ENCODE peak calls at places on chromosomes 5 and 9, in six cellular contexts. One of them, this sample, is unnamed.

GRCh38 chr5:56757077-56757476 is 58.3 kb upstream of the MAP3K1 start:
- DNase-seq in bronchial epithelial cell: peak; percentile 47
- DNase-seq in NCI-H526: no peak
- DNase-seq in glomerular endothelial cell: no peak
- DNase-seq in Daoy: no peak
- DNase-seq in activated CD4-positive, alpha-beta T cell treated with anti-CD3 and anti-CD28 coated beads for 24 hours: no peak
- DNase-seq in this sample: no peak

GRCh38 chr5:143142596-143143435 is 260.7 kb downstream of the NR3C1 start:
- DNase-seq in bronchial epithelial cell: peak; percentile 93
- DNase-seq in NCI-H526: no peak
- DNase-seq in glomerular endothelial cell: no peak
- DNase-seq in Daoy: peak; percentile 86
- DNase-seq in activated CD4-positive, alpha-beta T cell treated with anti-CD3 and anti-CD28 coated beads for 24 hours: no peak
- DNase-seq in this sample: peak; percentile 22

GRCh38 chr5:13831236-13831810 is 113.2 kb downstream of the DNAH5 start:
- DNase-seq in bronchial epithelial cell: peak; percentile 62
- DNase-seq in NCI-H526: no peak
- DNase-seq in glomerular endothelial cell: no peak
- DNase-seq in Daoy: peak; percentile 34
- DNase-seq in activated CD4-positive, alpha-beta T cell treated with anti-CD3 and anti-CD28 coated beads for 24 hours: no peak
- DNase-seq in this sample: no peak

GRCh38 chr5:179731791-179732411 is 721 bp upstream of the MAML1 start:
- DNase-seq in bronchial epithelial cell: peak; percentile 95
- DNase-seq in NCI-H526: no peak
- DNase-seq in glomerular endothelial cell: peak; percentile 44
- DNase-seq in Daoy: peak; percentile 62
- DNase-seq in activated CD4-positive, alpha-beta T cell treated with anti-CD3 and anti-CD28 coated beads for 24 hours: no peak
- DNase-seq in this sample: no peak

GRCh38 chr5:44875661-44876250 is 67.0 kb downstream of the MRPS30 start:
- DNase-seq in bronchial epithelial cell: peak; percentile 97
- DNase-seq in NCI-H526: no peak
- DNase-seq in glomerular endothelial cell: peak; percentile 78
- DNase-seq in Daoy: peak; percentile 7
- DNase-seq in activated CD4-positive, alpha-beta T cell treated with anti-CD3 and anti-CD28 coated beads for 24 hours: peak; percentile 20
- DNase-seq in this sample: no peak

GRCh38 chr5:61333351-61334223 is 1.5 kb downstream of the ZSWIM6 start:
- DNase-seq in bronchial epithelial cell: no peak
- DNase-seq in NCI-H526: no peak
- DNase-seq in glomerular endothelial cell: no peak
- DNase-seq in Daoy: peak; percentile 45
- DNase-seq in activated CD4-positive, alpha-beta T cell treated with anti-CD3 and anti-CD28 coated beads for 24 hours: no peak
- DNase-seq in this sample: no peak

GRCh38 chr9:1042466-1042865 is 7.7 kb upstream of the DMRT2 start:
- DNase-seq in bronchial epithelial cell: no peak
- DNase-seq in NCI-H526: no peak
- DNase-seq in glomerular endothelial cell: no peak
- DNase-seq in Daoy: peak; percentile 89
- DNase-seq in activated CD4-positive, alpha-beta T cell treated with anti-CD3 and anti-CD28 coated beads for 24 hours: no peak
- DNase-seq in this sample: peak; percentile 28

GRCh38 chr9:122396622-122397148 is 25.9 kb downstream of the PTGS1 start:
- DNase-seq in bronchial epithelial cell: peak; percentile 50
- DNase-seq in NCI-H526: no peak
- DNase-seq in glomerular endothelial cell: no peak
- DNase-seq in Daoy: no peak
- DNase-seq in activated CD4-positive, alpha-beta T cell treated with anti-CD3 and anti-CD28 coated beads for 24 hours: no peak
- DNase-seq in this sample: no peak

GRCh38 chr5:172556971-172557461 is 84.0 kb upstream of the NEURL1B start:
- DNase-seq in bronchial epithelial cell: no peak
- DNase-seq in NCI-H526: no peak
- DNase-seq in glomerular endothelial cell: no peak
- DNase-seq in Daoy: no peak
- DNase-seq in activated CD4-positive, alpha-beta T cell treated with anti-CD3 and anti-CD28 coated beads for 24 hours: no peak
- DNase-seq in this sample: no peak

GRCh38 chr9:136007906-136008692 is 46.9 kb upstream of the UBAC1 start:
- DNase-seq in bronchial epithelial cell: peak; percentile 59
- DNase-seq in NCI-H526: no peak
- DNase-seq in glomerular endothelial cell: no peak
- DNase-seq in Daoy: peak; percentile 71
- DNase-seq in activated CD4-positive, alpha-beta T cell treated with anti-CD3 and anti-CD28 coated beads for 24 hours: no peak
- DNase-seq in this sample: no peak

GRCh38 chr9:4932681-4933080 is 52.4 kb upstream of the JAK2 start:
- DNase-seq in bronchial epithelial cell: peak; percentile 71
- DNase-seq in NCI-H526: no peak
- DNase-seq in glomerular endothelial cell: no peak
- DNase-seq in Daoy: no peak
- DNase-seq in activated CD4-positive, alpha-beta T cell treated with anti-CD3 and anti-CD28 coated beads for 24 hours: no peak
- DNase-seq in this sample: no peak

GRCh38 chr9:37094751-37095150 is 25.6 kb upstream of the ZCCHC7 start:
- DNase-seq in bronchial epithelial cell: no peak
- DNase-seq in NCI-H526: no peak
- DNase-seq in glomerular endothelial cell: no peak
- DNase-seq in Daoy: no peak
- DNase-seq in activated CD4-positive, alpha-beta T cell treated with anti-CD3 and anti-CD28 coated beads for 24 hours: no peak
- DNase-seq in this sample: no peak

GRCh38 chr9:78296208-78296892 is 575 bp upstream of the PSAT1 start:
- DNase-seq in bronchial epithelial cell: peak; percentile 40
- DNase-seq in NCI-H526: no peak
- DNase-seq in glomerular endothelial cell: no peak
- DNase-seq in Daoy: peak; percentile 62
- DNase-seq in activated CD4-positive, alpha-beta T cell treated with anti-CD3 and anti-CD28 coated beads for 24 hours: no peak
- DNase-seq in this sample: peak; percentile 47

GRCh38 chr5:53568868-53569267 is 8.4 kb downstream of the NDUFS4 start:
- DNase-seq in bronchial epithelial cell: no peak
- DNase-seq in NCI-H526: no peak
- DNase-seq in glomerular endothelial cell: no peak
- DNase-seq in Daoy: no peak
- DNase-seq in activated CD4-positive, alpha-beta T cell treated with anti-CD3 and anti-CD28 coated beads for 24 hours: no peak
- DNase-seq in this sample: no peak

GRCh38 chr5:150513375-150514309 is 5.7 kb downstream of the NDST1 start:
- DNase-seq in bronchial epithelial cell: no peak
- DNase-seq in NCI-H526: no peak
- DNase-seq in glomerular endothelial cell: no peak
- DNase-seq in Daoy: no peak
- DNase-seq in activated CD4-positive, alpha-beta T cell treated with anti-CD3 and anti-CD28 coated beads for 24 hours: no peak
- DNase-seq in this sample: no peak

GRCh38 chr5:168681556-168682183 is 102.5 kb upstream of the PANK3 start:
- DNase-seq in bronchial epithelial cell: peak; percentile 56
- DNase-seq in NCI-H526: no peak
- DNase-seq in glomerular endothelial cell: no peak
- DNase-seq in Daoy: peak; percentile 63
- DNase-seq in activated CD4-positive, alpha-beta T cell treated with anti-CD3 and anti-CD28 coated beads for 24 hours: no peak
- DNase-seq in this sample: no peak

GRCh38 chr5:138967806-138968448 is 92.8 kb upstream of the LRRTM2 start:
- DNase-seq in bronchial epithelial cell: no peak
- DNase-seq in NCI-H526: no peak
- DNase-seq in glomerular endothelial cell: no peak
- DNase-seq in Daoy: no peak
- DNase-seq in activated CD4-positive, alpha-beta T cell treated with anti-CD3 and anti-CD28 coated beads for 24 hours: no peak
- DNase-seq in this sample: no peak

GRCh38 chr9:132990781-132991180 is 12.3 kb downstream of the GFI1B start:
- DNase-seq in bronchial epithelial cell: no peak
- DNase-seq in NCI-H526: no peak
- DNase-seq in glomerular endothelial cell: no peak
- DNase-seq in Daoy: no peak
- DNase-seq in activated CD4-positive, alpha-beta T cell treated with anti-CD3 and anti-CD28 coated beads for 24 hours: no peak
- DNase-seq in this sample: no peak

GRCh38 chr5:8613078-8613685 is 744.2 kb downstream of the MTRR start:
- DNase-seq in bronchial epithelial cell: no peak
- DNase-seq in NCI-H526: no peak
- DNase-seq in glomerular endothelial cell: no peak
- DNase-seq in Daoy: no peak
- DNase-seq in activated CD4-positive, alpha-beta T cell treated with anti-CD3 and anti-CD28 coated beads for 24 hours: no peak
- DNase-seq in this sample: no peak

GRCh38 chr5:179409806-179410205 is 64.5 kb upstream of the ADAMTS2 start:
- DNase-seq in bronchial epithelial cell: no peak
- DNase-seq in NCI-H526: no peak
- DNase-seq in glomerular endothelial cell: no peak
- DNase-seq in Daoy: peak; percentile 58
- DNase-seq in activated CD4-positive, alpha-beta T cell treated with anti-CD3 and anti-CD28 coated beads for 24 hours: no peak
- DNase-seq in this sample: no peak

GRCh38 chr5:168706655-168707069 is 127.5 kb upstream of the PANK3 start:
- DNase-seq in bronchial epithelial cell: peak; percentile 53
- DNase-seq in NCI-H526: peak; percentile 13
- DNase-seq in glomerular endothelial cell: no peak
- DNase-seq in Daoy: peak; percentile 52
- DNase-seq in activated CD4-positive, alpha-beta T cell treated with anti-CD3 and anti-CD28 coated beads for 24 hours: no peak
- DNase-seq in this sample: peak; percentile 9

GRCh38 chr5:172647341-172648007 is 6.4 kb downstream of the NEURL1B start:
- DNase-seq in bronchial epithelial cell: peak; percentile 65
- DNase-seq in NCI-H526: no peak
- DNase-seq in glomerular endothelial cell: no peak
- DNase-seq in Daoy: no peak
- DNase-seq in activated CD4-positive, alpha-beta T cell treated with anti-CD3 and anti-CD28 coated beads for 24 hours: no peak
- DNase-seq in this sample: no peak

GRCh38 chr9:98867434-98868168 is 60.1 kb downstream of the GALNT12 start:
- DNase-seq in bronchial epithelial cell: no peak
- DNase-seq in NCI-H526: no peak
- DNase-seq in glomerular endothelial cell: no peak
- DNase-seq in Daoy: peak; percentile 73
- DNase-seq in activated CD4-positive, alpha-beta T cell treated with anti-CD3 and anti-CD28 coated beads for 24 hours: no peak
- DNase-seq in this sample: no peak

GRCh38 chr9:79633558-79633957 is 61.8 kb downstream of the TLE4 start:
- DNase-seq in bronchial epithelial cell: no peak
- DNase-seq in NCI-H526: no peak
- DNase-seq in glomerular endothelial cell: no peak
- DNase-seq in Daoy: no peak
- DNase-seq in activated CD4-positive, alpha-beta T cell treated with anti-CD3 and anti-CD28 coated beads for 24 hours: no peak
- DNase-seq in this sample: no peak

GRCh38 chr9:101397746-101398334 is 578 bp downstream of the MRPL50 start:
- DNase-seq in bronchial epithelial cell: no peak
- DNase-seq in NCI-H526: no peak
- DNase-seq in glomerular endothelial cell: no peak
- DNase-seq in Daoy: peak; percentile 10
- DNase-seq in activated CD4-positive, alpha-beta T cell treated with anti-CD3 and anti-CD28 coated beads for 24 hours: no peak
- DNase-seq in this sample: no peak

GRCh38 chr9:2824564-2824963 is 19.3 kb downstream of the PUM3 start:
- DNase-seq in bronchial epithelial cell: no peak
- DNase-seq in NCI-H526: no peak
- DNase-seq in glomerular endothelial cell: no peak
- DNase-seq in Daoy: peak; percentile 19
- DNase-seq in activated CD4-positive, alpha-beta T cell treated with anti-CD3 and anti-CD28 coated beads for 24 hours: no peak
- DNase-seq in this sample: no peak

GRCh38 chr5:136155078-136155477 is 22.4 kb downstream of the SMAD5 start:
- DNase-seq in bronchial epithelial cell: no peak
- DNase-seq in NCI-H526: no peak
- DNase-seq in glomerular endothelial cell: no peak
- DNase-seq in Daoy: no peak
- DNase-seq in activated CD4-positive, alpha-beta T cell treated with anti-CD3 and anti-CD28 coated beads for 24 hours: no peak
- DNase-seq in this sample: no peak

GRCh38 chr5:39650234-39650816 is 225.5 kb upstream of the DAB2 start:
- DNase-seq in bronchial epithelial cell: no peak
- DNase-seq in NCI-H526: no peak
- DNase-seq in glomerular endothelial cell: peak; percentile 27
- DNase-seq in Daoy: no peak
- DNase-seq in activated CD4-positive, alpha-beta T cell treated with anti-CD3 and anti-CD28 coated beads for 24 hours: no peak
- DNase-seq in this sample: no peak

GRCh38 chr5:62605638-62606037 is 27.0 kb downstream of the LRRC70 start:
- DNase-seq in bronchial epithelial cell: no peak
- DNase-seq in NCI-H526: no peak
- DNase-seq in glomerular endothelial cell: no peak
- DNase-seq in Daoy: no peak
- DNase-seq in activated CD4-positive, alpha-beta T cell treated with anti-CD3 and anti-CD28 coated beads for 24 hours: no peak
- DNase-seq in this sample: no peak

GRCh38 chr9:122015165-122015821 is 77.8 kb downstream of the TTLL11 start:
- DNase-seq in bronchial epithelial cell: no peak
- DNase-seq in NCI-H526: no peak
- DNase-seq in glomerular endothelial cell: no peak
- DNase-seq in Daoy: no peak
- DNase-seq in activated CD4-positive, alpha-beta T cell treated with anti-CD3 and anti-CD28 coated beads for 24 hours: no peak
- DNase-seq in this sample: no peak

GRCh38 chr5:157384971-157385709 is 74.9 kb upstream of the NIPAL4 start:
- DNase-seq in bronchial epithelial cell: peak; percentile 46
- DNase-seq in NCI-H526: no peak
- DNase-seq in glomerular endothelial cell: peak; percentile 87
- DNase-seq in Daoy: peak; percentile 91
- DNase-seq in activated CD4-positive, alpha-beta T cell treated with anti-CD3 and anti-CD28 coated beads for 24 hours: no peak
- DNase-seq in this sample: no peak

GRCh38 chr5:164119806-164120440 is 614.5 kb downstream of the MAT2B start:
- DNase-seq in bronchial epithelial cell: peak; percentile 64
- DNase-seq in NCI-H526: peak; percentile 9
- DNase-seq in glomerular endothelial cell: no peak
- DNase-seq in Daoy: no peak
- DNase-seq in activated CD4-positive, alpha-beta T cell treated with anti-CD3 and anti-CD28 coated beads for 24 hours: no peak
- DNase-seq in this sample: no peak

GRCh38 chr5:52831776-52832511 is 44.2 kb downstream of the ITGA1 start:
- DNase-seq in bronchial epithelial cell: no peak
- DNase-seq in NCI-H526: no peak
- DNase-seq in glomerular endothelial cell: no peak
- DNase-seq in Daoy: no peak
- DNase-seq in activated CD4-positive, alpha-beta T cell treated with anti-CD3 and anti-CD28 coated beads for 24 hours: no peak
- DNase-seq in this sample: no peak

GRCh38 chr9:98391406-98391805 is 136.0 kb upstream of the TBC1D2 start:
- DNase-seq in bronchial epithelial cell: peak; percentile 69
- DNase-seq in NCI-H526: no peak
- DNase-seq in glomerular endothelial cell: no peak
- DNase-seq in Daoy: no peak
- DNase-seq in activated CD4-positive, alpha-beta T cell treated with anti-CD3 and anti-CD28 coated beads for 24 hours: no peak
- DNase-seq in this sample: no peak

GRCh38 chr5:74257645-74258328 is 382.7 kb downstream of the ENC1 start:
- DNase-seq in bronchial epithelial cell: peak; percentile 33
- DNase-seq in NCI-H526: peak; percentile 30
- DNase-seq in glomerular endothelial cell: no peak
- DNase-seq in Daoy: no peak
- DNase-seq in activated CD4-positive, alpha-beta T cell treated with anti-CD3 and anti-CD28 coated beads for 24 hours: no peak
- DNase-seq in this sample: no peak

GRCh38 chr5:124707516-124707915 is 38.9 kb downstream of the ZNF608 start:
- DNase-seq in bronchial epithelial cell: no peak
- DNase-seq in NCI-H526: no peak
- DNase-seq in glomerular endothelial cell: no peak
- DNase-seq in Daoy: no peak
- DNase-seq in activated CD4-positive, alpha-beta T cell treated with anti-CD3 and anti-CD28 coated beads for 24 hours: no peak
- DNase-seq in this sample: no peak